ENCODE peak calls at places on chromosomes 1 and 21, in seven cellular contexts. S, P, U, Z, Y, Q and L are unnamed samples.

GRCh38 chr1:94428441-94428840 is 10.3 kb downstream of the ABCD3 start:
- DNase-seq in S (no peak), P (no peak), U (no peak), Z (no peak), Y (no peak), Q (no peak), L (no peak)

GRCh38 chr1:167200272-167200671 is 20.4 kb upstream of the POU2F1 start:
- DNase-seq in S (no peak), P (no peak), U (no peak), Z (no peak), Y (no peak), Q (no peak), L (no peak)

GRCh38 chr1:85898861-85899260 is 190.6 kb upstream of the ZNHIT6 start:
- DNase-seq in S (no peak), P (no peak), U (no peak), Z (peak), Y (no peak), Q (no peak), L (no peak)

GRCh38 chr1:220852408-220852807 is 26.8 kb upstream of the HLX start:
- DNase-seq in S (no peak), P (no peak), U (no peak), Z (no peak), Y (no peak), Q (no peak), L (no peak)

GRCh38 chr1:44025816-44026215 is 5.4 kb downstream of the SLC6A9 start:
- DNase-seq in S (no peak), P (no peak), U (no peak), Z (no peak), Y (no peak), Q (peak), L (no peak)

GRCh38 chr1:19156676-19157075 is 53.4 kb downstream of the UBR4 start:
- DNase-seq in S (peak), P (no peak), U (no peak), Z (peak), Y (no peak), Q (no peak), L (no peak)

GRCh38 chr1:87902830-87903614 is 574.3 kb downstream of the LMO4 start:
- DNase-seq in S (no peak), P (peak), U (no peak), Z (peak), Y (peak), Q (no peak), L (no peak)

GRCh38 chr1:98940069-98940468 is 64.6 kb downstream of the PLPPR5 start:
- DNase-seq in S (no peak), P (no peak), U (no peak), Z (no peak), Y (no peak), Q (no peak), L (no peak)

GRCh38 chr1:162878000-162878596 is 17.1 kb upstream of the CCDC190 start:
- DNase-seq in S (no peak), P (peak), U (peak), Z (peak), Y (peak), Q (no peak), L (no peak)

GRCh38 chr1:234550341-234551031 is 59.5 kb downstream of the IRF2BP2 start:
- DNase-seq in S (peak), P (no peak), U (no peak), Z (no peak), Y (no peak), Q (no peak), L (peak)

GRCh38 chr1:20102875-20103274 is 16.5 kb downstream of the PLA2G2D start:
- DNase-seq in S (no peak), P (no peak), U (no peak), Z (peak), Y (no peak), Q (no peak), L (no peak)

GRCh38 chr1:244089561-244089960 is 38.5 kb downstream of the ZBTB18 start:
- DNase-seq in S (no peak), P (no peak), U (no peak), Z (no peak), Y (no peak), Q (no peak), L (no peak)

GRCh38 chr1:177306981-177307380 is 136.2 kb downstream of the BRINP2 start:
- DNase-seq in S (no peak), P (no peak), U (no peak), Z (no peak), Y (no peak), Q (no peak), L (no peak)

GRCh38 chr1:227945891-227946623 is 1.7 kb downstream of the WNT9A start:
- DNase-seq in S (peak), P (no peak), U (peak), Z (peak), Y (peak), Q (peak), L (peak)

GRCh38 chr21:27425574-27425973 is 458.7 kb upstream of the ADAMTS5 start:
- DNase-seq in S (no peak), P (no peak), U (no peak), Z (peak), Y (no peak), Q (no peak), L (no peak)

GRCh38 chr1:220160027-220160426 is 66.1 kb downstream of the IARS2 start:
- DNase-seq in S (no peak), P (no peak), U (no peak), Z (no peak), Y (no peak), Q (no peak), L (no peak)

GRCh38 chr1:69569281-69569970 is 1.7 kb downstream of the LRRC7 start:
- DNase-seq in S (no peak), P (peak), U (no peak), Z (no peak), Y (no peak), Q (no peak), L (no peak)

GRCh38 chr1:235831148-235831547 is 35.6 kb downstream of the LYST start:
- DNase-seq in S (no peak), P (no peak), U (no peak), Z (peak), Y (peak), Q (peak), L (no peak)

GRCh38 chr21:41762236-41762635 is 4.6 kb downstream of the RIPK4 start:
- DNase-seq in S (no peak), P (peak), U (no peak), Z (no peak), Y (no peak), Q (no peak), L (no peak)

GRCh38 chr1:9655127-9655723 is 3.7 kb downstream of the PIK3CD start:
- DNase-seq in S (no peak), P (no peak), U (no peak), Z (no peak), Y (no peak), Q (no peak), L (no peak)

GRCh38 chr21:45950740-45951515 is 30.6 kb upstream of the COL6A1 start:
- DNase-seq in S (no peak), P (no peak), U (no peak), Z (peak), Y (no peak), Q (no peak), L (no peak)

GRCh38 chr1:15083578-15083977 is 70.0 kb upstream of the TMEM51 start:
- DNase-seq in S (no peak), P (no peak), U (no peak), Z (peak), Y (no peak), Q (no peak), L (no peak)

GRCh38 chr21:35932232-35932911 is 128.0 kb downstream of the SETD4 start:
- DNase-seq in S (peak), P (peak), U (no peak), Z (peak), Y (peak), Q (peak), L (no peak)

DNA sequence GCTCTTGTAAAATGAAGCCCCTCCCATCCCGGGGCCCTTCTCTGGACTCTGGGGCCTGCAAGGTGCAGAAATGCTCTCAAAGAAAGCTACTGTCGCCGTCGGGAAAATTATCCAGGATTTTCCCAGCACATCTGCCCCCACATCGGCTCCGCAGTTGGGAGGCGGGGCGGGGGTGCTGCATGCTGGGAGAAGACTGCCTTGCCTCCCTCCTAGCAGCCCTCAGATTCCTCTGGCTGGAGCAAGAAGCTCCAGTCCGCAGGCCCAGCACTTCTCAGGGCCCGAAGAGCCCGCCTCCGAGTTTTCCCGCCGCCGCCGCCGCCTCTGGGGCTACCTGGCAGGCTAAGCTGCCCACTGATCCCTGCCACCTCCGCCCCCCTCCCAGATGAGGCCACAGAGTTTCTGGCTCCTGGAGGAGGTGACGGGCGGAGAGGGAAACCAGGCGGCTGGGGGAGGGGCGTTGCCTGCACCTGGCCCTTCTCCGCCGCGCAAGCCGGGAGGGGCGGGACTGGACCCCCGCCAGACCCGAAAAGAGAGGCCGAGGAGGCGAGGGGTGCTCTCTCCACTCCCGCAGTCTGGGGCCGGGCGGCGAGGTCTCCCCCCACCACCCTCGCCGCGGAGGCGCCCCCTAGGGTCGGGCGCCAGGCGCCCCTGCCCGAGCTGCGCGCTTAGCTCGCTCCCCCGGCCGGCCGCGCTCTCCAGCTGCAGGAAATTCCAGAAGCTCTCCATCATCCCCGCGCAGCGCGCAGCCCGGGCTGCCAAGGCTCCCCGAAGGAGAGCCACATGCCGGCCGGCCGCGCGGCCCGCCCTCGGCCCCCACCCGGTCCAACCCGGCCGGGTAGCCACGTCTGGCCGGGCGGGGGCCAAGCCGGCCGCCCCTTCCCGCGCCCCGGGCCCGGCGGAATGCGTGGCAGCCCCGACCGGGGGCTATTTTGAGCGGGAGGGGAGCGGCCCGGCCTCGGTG is 28.8 kb downstream of the AHDC1 start:
- DNase-seq in S (no peak), P (peak), U (peak), Z (peak), Y (peak), Q (peak), L (peak)
- TF ChIP-seq CTCF in S (no peak), P (peak), U (peak), Z (peak), Y (peak), Q (peak), L (peak)

GRCh38 chr1:208479435-208479834 is 235.3 kb upstream of the PLXNA2 start:
- DNase-seq in S (no peak), P (no peak), U (no peak), Z (no peak), Y (no peak), Q (no peak), L (no peak)
- TF ChIP-seq CTCF in S (no peak), P (no peak), U (no peak), Z (no peak), Y (no peak), Q (no peak), L (no peak)

DNA sequence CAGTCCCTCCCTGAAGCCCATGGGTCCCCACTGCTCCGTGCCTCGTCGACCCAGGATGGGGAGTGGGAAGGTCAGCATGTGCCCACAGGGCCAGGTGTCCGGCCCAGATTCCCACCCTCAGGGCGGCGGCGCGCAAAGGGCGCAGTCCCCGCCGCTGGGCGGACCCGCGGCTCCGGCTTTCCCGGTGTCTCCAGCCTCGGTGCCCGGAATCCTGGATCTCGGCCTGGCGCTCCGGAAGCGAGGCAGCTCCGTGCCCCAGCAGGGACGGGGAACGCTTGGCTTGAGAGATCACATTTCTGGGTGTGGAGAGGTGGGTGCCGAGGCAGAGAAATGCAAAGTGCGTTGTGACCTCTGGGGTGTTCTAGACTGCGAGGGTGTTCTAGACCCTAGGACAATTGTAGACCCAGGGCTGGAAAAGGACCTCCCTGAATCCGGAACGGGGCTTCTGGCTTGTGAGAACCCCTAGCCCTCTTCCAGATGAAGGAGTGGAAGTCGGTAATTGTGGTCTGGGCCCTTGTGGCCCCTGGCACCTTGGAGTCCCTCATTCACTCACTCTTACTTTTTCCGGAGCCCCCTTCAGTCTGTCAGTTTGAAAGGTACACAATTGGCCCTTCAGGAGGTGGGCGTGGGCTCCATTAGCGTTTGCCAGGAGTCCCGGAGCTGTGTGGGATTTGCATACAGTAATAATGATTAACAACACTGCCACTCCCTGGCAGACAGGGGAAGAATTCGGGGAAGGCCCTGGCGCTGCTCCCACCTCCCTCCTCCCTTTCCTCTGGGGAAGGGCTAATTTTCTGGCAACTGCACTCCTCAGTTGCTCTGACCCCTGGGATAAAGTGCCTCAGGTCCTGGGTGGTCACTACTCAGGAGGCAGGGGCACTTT is 1.7 kb upstream of the KCND3 start:
- DNase-seq in S (peak), P (peak), U (peak), Z (peak), Y (peak), Q (peak), L (no peak)
- TF ChIP-seq CTCF in S (no peak), P (peak), U (no peak), Z (peak), Y (no peak), Q (peak), L (peak)

GRCh38 chr1:51569284-51570062 is 47.4 kb upstream of the OSBPL9 start:
- DNase-seq in S (no peak), P (no peak), U (no peak), Z (peak), Y (peak), Q (no peak), L (no peak)
- TF ChIP-seq CTCF in S (no peak), P (peak), U (no peak), Z (peak), Y (peak), Q (no peak), L (peak)

DNA sequence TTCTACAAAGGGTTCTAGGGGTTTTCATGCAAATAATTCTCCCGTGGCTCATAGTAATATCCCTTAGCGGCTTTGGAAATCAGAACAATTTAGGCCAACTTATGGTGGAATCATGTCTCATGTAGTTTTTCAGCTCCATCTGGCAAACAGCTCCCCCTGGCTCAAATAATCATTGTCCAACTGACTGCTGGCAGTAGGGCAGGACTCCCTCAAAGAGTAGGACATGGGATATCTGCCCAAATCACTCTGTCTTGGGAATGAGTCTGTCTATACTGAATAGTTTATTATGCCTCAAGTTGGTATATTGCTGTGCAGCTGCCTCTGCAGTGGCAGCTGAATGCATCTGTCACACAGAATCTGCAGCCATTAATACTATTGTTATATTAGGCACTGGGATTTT is 255.7 kb downstream of the COL11A1 start:
- DNase-seq in S (no peak), P (no peak), U (no peak), Z (peak), Y (no peak), Q (no peak), L (no peak)
- TF ChIP-seq CTCF in S (no peak), P (peak), U (no peak), Z (peak), Y (no peak), Q (no peak), L (peak)

GRCh38 chr21:38311765-38312164 is 55.0 kb downstream of the KCNJ15 start:
- DNase-seq in S (no peak), P (no peak), U (no peak), Z (peak), Y (no peak), Q (no peak), L (no peak)

GRCh38 chr21:38308785-38309119 is 52.0 kb downstream of the KCNJ15 start:
- DNase-seq in S (no peak), P (no peak), U (no peak), Z (no peak), Y (no peak), Q (no peak), L (no peak)

GRCh38 chr21:38311091-38311490 is 54.3 kb downstream of the KCNJ15 start:
- DNase-seq in S (no peak), P (no peak), U (no peak), Z (no peak), Y (no peak), Q (no peak), L (no peak)

GRCh38 chr21:38312822-38313221 is 56.0 kb downstream of the KCNJ15 start:
- DNase-seq in S (peak), P (no peak), U (no peak), Z (no peak), Y (peak), Q (no peak), L (no peak)

DNA sequence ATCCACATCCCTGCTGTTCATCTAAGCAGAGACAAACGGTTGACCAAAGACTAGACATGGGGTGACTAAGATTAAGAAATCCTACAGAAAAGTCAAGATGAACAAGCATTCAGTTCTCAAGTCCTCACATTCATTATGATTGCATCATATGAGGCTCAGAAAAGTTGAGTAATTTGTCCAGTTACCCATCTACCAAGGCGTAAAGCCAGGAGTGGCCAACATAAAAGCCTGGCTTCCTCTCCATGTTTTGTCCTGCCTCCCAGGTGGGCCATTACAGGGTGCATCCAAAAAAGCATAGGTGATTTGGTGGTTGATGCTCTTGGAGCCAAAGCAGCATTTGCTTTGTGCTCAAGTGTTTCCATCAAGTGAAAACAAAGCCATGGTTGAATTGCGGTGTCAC is 53.8 kb downstream of the KCNJ15 start:
- DNase-seq in S (peak), P (no peak), U (no peak), Z (peak), Y (peak), Q (no peak), L (no peak)
- TF ChIP-seq CTCF in S (no peak), P (no peak), U (no peak), Z (no peak), Y (no peak), Q (no peak), L (no peak)

DNA sequence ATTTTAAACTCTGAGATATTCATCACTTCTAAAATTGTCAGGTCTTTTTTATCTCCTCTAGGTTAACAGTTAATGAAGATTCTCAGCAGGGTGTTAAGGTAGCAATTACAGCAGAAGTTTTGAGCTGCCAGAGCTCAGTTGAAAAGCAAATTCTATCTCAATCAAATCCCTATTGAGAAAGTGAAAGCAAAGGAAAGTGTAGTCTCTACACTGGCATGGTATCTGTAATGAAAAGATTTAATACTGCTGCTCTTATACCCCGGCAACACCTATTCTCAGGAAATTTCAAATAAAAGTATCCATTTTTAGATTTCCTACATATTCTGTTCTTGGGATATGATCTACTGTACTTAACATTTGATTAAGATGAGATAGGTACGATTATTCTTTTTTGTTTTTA is 913.5 kb downstream of the MRPL39 start:
- DNase-seq in S (no peak), P (no peak), U (no peak), Z (no peak), Y (no peak), Q (no peak), L (no peak)
- TF ChIP-seq CTCF in S (no peak), P (no peak), U (no peak), Z (no peak), Y (no peak), Q (no peak), L (no peak)

GRCh38 chr1:196423612-196424011 is 184.6 kb downstream of the KCNT2 start:
- DNase-seq in S (no peak), P (no peak), U (no peak), Z (no peak), Y (no peak), Q (no peak), L (no peak)

GRCh38 chr1:196425513-196425912 is 182.7 kb downstream of the KCNT2 start:
- DNase-seq in S (no peak), P (no peak), U (no peak), Z (no peak), Y (no peak), Q (no peak), L (no peak)
- TF ChIP-seq CTCF in S (no peak), P (peak), U (no peak), Z (peak), Y (no peak), Q (no peak), L (peak)